ENCODE peak calls at places on chromosomes 6 and 20, in eight cellular contexts. Q is A549, G is neural crest cell, B is IMR-90, P is omental fat pad, A is fibroblast of mammary gland, X is adrenal gland, M is nephron progenitor cell. E is an unnamed sample.

GRCh38 chr6:119608994-119609393 is 259.4 kb upstream of the MAN1A1 start:
- DNase-seq in X (no peak), M (no peak), A (no peak), G (no peak), B (no peak), P (no peak), Q (no peak), E (no peak)

GRCh38 chr6:113856011-113856551 is 1.1 kb upstream of the MARCKS start:
- DNase-seq in X (no peak), G (peak; percentile 23), M (peak; percentile 23), Q (peak; percentile 38), A (peak; percentile 49), B (peak; percentile 66), P (no peak), E (no peak)

GRCh38 chr6:170201361-170201760 is 89.5 kb downstream of the DLL1 start:
- DNase-seq in Q (no peak), M (no peak), X (no peak), G (no peak), P (no peak), B (no peak), A (no peak), E (no peak)

GRCh38 chr20:63009988-63010769 is 3.4 kb upstream of the BHLHE23 start:
- DNase-seq in P (no peak), B (peak; percentile 47), X (no peak), Q (no peak), A (peak; percentile 16), M (no peak), G (no peak), E (no peak)

GRCh38 chr20:38804682-38805501 is 605 bp upstream of the PPP1R16B start:
- DNase-seq in M (no peak), A (no peak), Q (no peak), G (no peak), X (no peak), B (no peak), P (no peak), E (no peak)

GRCh38 chr20:18926972-18927371 is 113.4 kb downstream of the SCP2D1 start:
- DNase-seq in Q (no peak), P (no peak), G (no peak), A (peak; percentile 3), B (no peak), X (no peak), M (no peak), E (no peak)

GRCh38 chr6:72621243-72622093 is at the start of gene KCNQ5:
- DNase-seq in P (no peak), X (no peak), A (no peak), G (peak; percentile 3), Q (peak; percentile 11), M (peak; percentile 35), B (no peak), E (no peak)

GRCh38 chr20:53890434-53891305 is 179.7 kb downstream of the BCAS1 start:
- DNase-seq in B (no peak), G (no peak), A (peak; percentile 64), P (no peak), Q (no peak), M (no peak), X (no peak), E (no peak)

GRCh38 chr6:79649016-79649415 is 17.9 kb downstream of the SH3BGRL2 start:
- DNase-seq in Q (no peak), X (no peak), A (no peak), M (no peak), G (no peak), P (no peak), B (no peak), E (no peak)

GRCh38 chr6:6788394-6789020 is 200.0 kb downstream of the LY86 start:
- DNase-seq in G (no peak), P (no peak), X (no peak), B (no peak), Q (peak; percentile 6), A (peak; percentile 29), M (no peak), E (no peak)

GRCh38 chr20:42277203-42277602 is 659.0 kb upstream of the CHD6 start:
- DNase-seq in Q (no peak), G (no peak), X (no peak), B (no peak), M (no peak), A (no peak), P (no peak), E (no peak)

GRCh38 chr20:31560900-31561598 is 44.0 kb upstream of the ID1 start:
- DNase-seq in B (peak; percentile 98), Q (peak; percentile 94), G (no peak), M (no peak), X (peak; percentile 84), P (no peak), A (peak; percentile 98), E (peak; percentile 90)

GRCh38 chr20:6164421-6165341 is 41.9 kb upstream of the FERMT1 start:
- DNase-seq in A (peak; percentile 25), P (no peak), Q (no peak), B (no peak), G (no peak), M (no peak), X (peak; percentile 74), E (no peak)

GRCh38 chr6:11163932-11164331 is 52.4 kb upstream of the ERVFRD-1 start:
- DNase-seq in M (no peak), Q (no peak), A (no peak), G (no peak), X (no peak), B (no peak), P (no peak), E (no peak)

GRCh38 chr6:8276148-8276547 is 159.2 kb downstream of the SLC35B3 start:
- DNase-seq in G (no peak), P (no peak), Q (no peak), M (no peak), B (no peak), X (no peak), A (no peak), E (no peak)

GRCh38 chr20:3420211-3420707 is 12.8 kb upstream of the DNAAF9 start:
- DNase-seq in Q (peak; percentile 10), P (no peak), B (peak; percentile 41), G (no peak), A (peak; percentile 93), M (no peak), X (peak; percentile 58), E (no peak)

GRCh38 chr6:98824907-98825601 is 9.3 kb upstream of the POU3F2 start:
- DNase-seq in P (no peak), A (no peak), X (no peak), Q (no peak), B (no peak), M (peak; percentile 57), G (no peak), E (no peak)

GRCh38 chr6:56534680-56535419 is 107.8 kb downstream of the DST start:
- DNase-seq in M (no peak), G (no peak), P (no peak), B (no peak), Q (no peak), X (no peak), A (peak; percentile 28), E (no peak)

GRCh38 chr6:44020664-44021425 is 106.4 kb downstream of the MRPL14 start:
- DNase-seq in P (peak; percentile 19), G (no peak), X (no peak), M (no peak), B (no peak), A (no peak), Q (no peak), E (no peak)

GRCh38 chr6:44022296-44022661 is 105.0 kb downstream of the MRPL14 start:
- DNase-seq in A (peak; percentile 72), B (peak; percentile 39), Q (no peak), G (no peak), X (no peak), M (no peak), P (peak; percentile 23), E (no peak)

GRCh38 chr6:44021628-44022295 is 105.5 kb downstream of the MRPL14 start:
- DNase-seq in A (no peak), M (no peak), P (peak; percentile 21), G (no peak), Q (no peak), B (no peak), X (no peak), E (no peak)

GRCh38 chr6:44022671-44023352 is 104.4 kb downstream of the MRPL14 start:
- DNase-seq in B (no peak), Q (no peak), A (no peak), P (peak; percentile 19), G (no peak), X (no peak), M (no peak), E (no peak)

DNA sequence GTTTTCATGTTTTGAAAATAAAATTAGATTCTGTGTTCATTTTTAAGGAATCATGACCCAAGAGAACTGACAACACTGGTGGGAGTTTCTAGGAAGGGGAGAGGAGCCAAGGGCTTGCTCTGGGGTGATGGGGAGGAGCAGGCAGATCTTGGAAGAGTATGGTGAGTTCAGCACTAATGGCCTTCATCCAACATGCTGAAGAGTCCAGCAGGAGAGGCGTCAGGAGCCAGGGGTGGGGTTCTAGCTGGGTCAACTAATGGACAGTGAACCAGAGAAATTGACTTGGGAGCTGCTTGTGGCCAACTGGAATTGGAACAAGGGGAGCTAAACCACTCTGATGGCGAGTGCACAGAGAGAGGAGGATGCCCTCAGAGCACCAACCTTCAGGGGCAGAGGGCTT is 107.1 kb downstream of the MRPL14 start:
- DNase-seq in A (peak; percentile 81), Q (no peak), B (peak; percentile 34), G (no peak), X (no peak), M (no peak), P (peak; percentile 22), E (no peak)
- TF ChIP-seq CTCF in A (no peak), Q (no peak), B (no peak), G (no peak), X (no peak), M (no peak), P (no peak), E (no peak)

GRCh38 chr6:110618591-110619267 is 142.3 kb upstream of the SLC22A16 start:
- DNase-seq in M (no peak), X (peak; percentile 29), P (no peak), B (peak; percentile 28), G (no peak), A (peak; percentile 23), Q (peak; percentile 29), E (no peak)
- TF ChIP-seq CTCF in M (no peak), X (peak; percentile 43), P (no peak), B (peak; percentile 39), G (peak; percentile 45), A (peak; percentile 27), Q (peak; percentile 27), E (no peak)

GRCh38 chr20:21465799-21466198 is 48.1 kb downstream of the NKX2-2 start:
- DNase-seq in Q (no peak), B (no peak), X (no peak), P (no peak), A (no peak), M (no peak), G (no peak), E (no peak)

DNA sequence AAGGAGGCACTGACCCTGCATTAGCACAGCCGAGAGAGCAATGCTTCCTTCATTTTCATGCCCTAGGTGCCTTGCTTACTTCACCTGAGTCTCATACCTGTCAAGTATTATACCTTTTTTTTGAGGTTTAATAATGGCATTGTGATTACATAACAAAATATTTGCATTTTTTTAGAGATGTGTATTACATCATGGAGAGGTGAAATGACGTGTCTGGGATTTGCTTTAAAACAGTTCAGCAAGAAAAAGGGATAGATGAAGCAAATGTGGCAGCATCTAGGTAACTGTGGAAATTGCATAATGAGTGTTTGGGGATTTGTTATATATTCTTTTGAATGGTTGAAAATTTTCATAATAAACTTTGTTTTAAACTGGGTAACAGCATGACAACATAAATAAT is 48.9 kb downstream of the NKX2-2 start:
- DNase-seq in M (no peak), G (no peak), B (no peak), P (no peak), X (no peak), Q (no peak), A (no peak), E (no peak)
- TF ChIP-seq CTCF in M (no peak), G (no peak), B (no peak), P (no peak), X (no peak), Q (no peak), A (no peak), E (no peak)

GRCh38 chr6:111985202-111985731 is 68.6 kb upstream of the CCN6 start:
- DNase-seq in X (no peak), B (peak; percentile 96), P (no peak), G (no peak), Q (no peak), M (no peak), A (peak; percentile 94), E (no peak)
- TF ChIP-seq CTCF in X (no peak), B (no peak), P (no peak), G (no peak), Q (no peak), M (no peak), A (no peak), E (no peak)